ENCODE peak calls at places on chromosomes 7 and 10, in six cellular contexts. I is hippocampal formation, J is A549, E is CMK, A is caudate nucleus, R is mucosa of descending colon. O is an unnamed sample.

GRCh38 chr7:67387851-67388250 is 391.2 kb downstream of the TYW1 start:
- DNase-seq in I (no peak), J (no peak), E (no peak), A (no peak), R (no peak), O (no peak)

GRCh38 chr10:104122273-104123107 is 519 bp downstream of the SFR1 start:
- DNase-seq in I (no peak), J (peak), E (no peak), A (no peak), R (no peak), O (no peak)

GRCh38 chr7:47571355-47572100 is 10.4 kb downstream of the TNS3 start:
- DNase-seq in I (peak), J (peak), E (no peak), A (peak), R (peak), O (no peak)

GRCh38 chr7:47049234-47049774 is 532.6 kb downstream of the TNS3 start:
- DNase-seq in I (no peak), J (no peak), E (no peak), A (no peak), R (no peak), O (no peak)

GRCh38 chr10:52688906-52689305 is 83.7 kb downstream of the MBL2 start:
- DNase-seq in I (no peak), J (no peak), E (no peak), A (no peak), R (no peak), O (no peak)

GRCh38 chr10:21747809-21748208 is 213.8 kb downstream of the MLLT10 start:
- DNase-seq in I (no peak), J (no peak), E (no peak), A (no peak), R (no peak), O (no peak)

GRCh38 chr7:99359465-99360154 is 14.9 kb upstream of the ARPC1B start:
- DNase-seq in I (no peak), J (no peak), E (no peak), A (no peak), R (no peak), O (no peak)

GRCh38 chr10:69102429-69102828 is 14.5 kb downstream of the SRGN start:
- DNase-seq in I (no peak), J (no peak), E (no peak), A (no peak), R (no peak), O (no peak)

GRCh38 chr7:64400401-64400800 is 86.6 kb downstream of the ZNF736 start:
- DNase-seq in I (no peak), J (no peak), E (no peak), A (no peak), R (no peak), O (no peak)

GRCh38 chr7:94049615-94050014 is 45.5 kb upstream of the BET1 start:
- DNase-seq in I (no peak), J (no peak), E (no peak), A (no peak), R (no peak), O (no peak)

O was measured in SK-N-MC.